ENCODE peak calls at places on chromosomes 2 and 18, in nine cellular contexts. One of them, this sample, is unnamed.

GRCh38 chr18:59276047-59276446 is 2.8 kb upstream of the RAX start:
- DNase-seq in left ventricle myocardium superior: no peak
- DNase-seq in AG04450: no peak
- DNase-seq in endothelial cell: no peak
- DNase-seq in NCI-H774: no peak
- DNase-seq in activated CD4-positive, CD25-positive, alpha-beta regulatory T cell: no peak
- DNase-seq in G401: no peak
- DNase-seq in GM03348: no peak
- DNase-seq in hippocampal formation: no peak
- DNase-seq in this sample: no peak

GRCh38 chr2:95121495-95122196 is at the start of gene MRPS5:
- DNase-seq in left ventricle myocardium superior: peak; percentile 94
- DNase-seq in AG04450: peak; percentile 3
- DNase-seq in endothelial cell: peak; percentile 88
- DNase-seq in NCI-H774: peak; percentile 67
- DNase-seq in activated CD4-positive, CD25-positive, alpha-beta regulatory T cell: peak; percentile 81
- DNase-seq in G401: peak; percentile 83
- DNase-seq in GM03348: peak; percentile 98
- DNase-seq in hippocampal formation: peak; percentile 79
- DNase-seq in this sample: peak; percentile 66

GRCh38 chr2:47173986-47174730 is 19.1 kb upstream of the STPG4 start:
- DNase-seq in left ventricle myocardium superior: no peak
- DNase-seq in AG04450: no peak
- DNase-seq in endothelial cell: no peak
- DNase-seq in NCI-H774: no peak
- DNase-seq in activated CD4-positive, CD25-positive, alpha-beta regulatory T cell: no peak
- DNase-seq in G401: peak; percentile 47
- DNase-seq in GM03348: no peak
- DNase-seq in hippocampal formation: no peak
- DNase-seq in this sample: peak; percentile 55

GRCh38 chr2:190365499-190366204 is 22.3 kb downstream of the INPP1 start:
- DNase-seq in left ventricle myocardium superior: no peak
- DNase-seq in AG04450: no peak
- DNase-seq in endothelial cell: no peak
- DNase-seq in NCI-H774: no peak
- DNase-seq in activated CD4-positive, CD25-positive, alpha-beta regulatory T cell: no peak
- DNase-seq in G401: no peak
- DNase-seq in GM03348: no peak
- DNase-seq in hippocampal formation: no peak
- DNase-seq in this sample: no peak

GRCh38 chr2:116645155-116645554 is 1169.3 kb upstream of the DDX18 start:
- DNase-seq in left ventricle myocardium superior: no peak
- DNase-seq in AG04450: no peak
- DNase-seq in endothelial cell: no peak
- DNase-seq in NCI-H774: no peak
- DNase-seq in activated CD4-positive, CD25-positive, alpha-beta regulatory T cell: no peak
- DNase-seq in G401: no peak
- DNase-seq in GM03348: no peak
- DNase-seq in hippocampal formation: no peak
- DNase-seq in this sample: no peak

GRCh38 chr2:150679456-150680120 is 192.1 kb upstream of the RND3 start:
- DNase-seq in left ventricle myocardium superior: no peak
- DNase-seq in AG04450: no peak
- DNase-seq in endothelial cell: no peak
- DNase-seq in NCI-H774: no peak
- DNase-seq in activated CD4-positive, CD25-positive, alpha-beta regulatory T cell: no peak
- DNase-seq in G401: no peak
- DNase-seq in GM03348: peak; percentile 12
- DNase-seq in hippocampal formation: no peak
- DNase-seq in this sample: no peak

GRCh38 chr18:46660955-46661749 is 4.1 kb upstream of the LOXHD1 start:
- DNase-seq in left ventricle myocardium superior: no peak
- DNase-seq in AG04450: no peak
- DNase-seq in endothelial cell: peak; percentile 24
- DNase-seq in NCI-H774: peak; percentile 2
- DNase-seq in activated CD4-positive, CD25-positive, alpha-beta regulatory T cell: no peak
- DNase-seq in G401: peak; percentile 88
- DNase-seq in GM03348: peak; percentile 64
- DNase-seq in hippocampal formation: peak; percentile 80
- DNase-seq in this sample: peak; percentile 90

GRCh38 chr2:46119453-46119852 is 177.8 kb upstream of the EPAS1 start:
- DNase-seq in left ventricle myocardium superior: no peak
- DNase-seq in AG04450: no peak
- DNase-seq in endothelial cell: no peak
- DNase-seq in NCI-H774: no peak
- DNase-seq in activated CD4-positive, CD25-positive, alpha-beta regulatory T cell: no peak
- DNase-seq in G401: no peak
- DNase-seq in GM03348: peak; percentile 79
- DNase-seq in hippocampal formation: no peak
- DNase-seq in this sample: no peak

This sample was measured in pons.